ENCODE peak calls at places on chromosomes 13 and 19, in ten cellular contexts. One of them, this sample, is unnamed.
A peak's percentile ranks its signal among the peaks of the same experiment; 100 is the strongest.

GRCh38 chr13:76286178-76286577 is 600.0 kb downstream of the KCTD12 start:
- DNase-seq in hepatocyte: no peak
- DNase-seq in left ventricle myocardium inferior: no peak
- DNase-seq in aorta: peak; percentile 26
- DNase-seq in CD8-positive, alpha-beta T cell: no peak
- DNase-seq in breast epithelium: no peak
- DNase-seq in PC-9: no peak
- DNase-seq in tibial nerve: no peak
- DNase-seq in heart left ventricle: no peak
- DNase-seq in tibial artery: no peak
- DNase-seq in this sample: no peak

GRCh38 chr19:37872383-37872782 is 34.0 kb downstream of the WDR87 start:
- DNase-seq in tibial nerve: no peak
- DNase-seq in heart left ventricle: no peak
- DNase-seq in aorta: no peak
- DNase-seq in CD8-positive, alpha-beta T cell: no peak
- DNase-seq in PC-9: no peak
- DNase-seq in breast epithelium: no peak
- DNase-seq in left ventricle myocardium inferior: no peak
- DNase-seq in hepatocyte: no peak
- DNase-seq in tibial artery: no peak
- DNase-seq in this sample: no peak

GRCh38 chr19:44847144-44848035 is 1.3 kb downstream of the NECTIN2 start:
- DNase-seq in aorta: peak; percentile 77
- DNase-seq in breast epithelium: peak; percentile 89
- DNase-seq in left ventricle myocardium inferior: peak; percentile 70
- DNase-seq in hepatocyte: peak; percentile 92
- DNase-seq in heart left ventricle: peak; percentile 78
- DNase-seq in CD8-positive, alpha-beta T cell: no peak
- DNase-seq in tibial artery: peak; percentile 80
- DNase-seq in tibial nerve: peak; percentile 65
- DNase-seq in PC-9: peak; percentile 80
- DNase-seq in this sample: no peak

GRCh38 chr13:42832341-42833153 is 51.2 kb downstream of the FAM216B start:
- DNase-seq in hepatocyte: peak; percentile 20
- DNase-seq in breast epithelium: no peak
- DNase-seq in tibial nerve: no peak
- DNase-seq in tibial artery: no peak
- DNase-seq in aorta: peak; percentile 49
- DNase-seq in heart left ventricle: no peak
- DNase-seq in left ventricle myocardium inferior: no peak
- DNase-seq in PC-9: peak; percentile 19
- DNase-seq in CD8-positive, alpha-beta T cell: no peak
- DNase-seq in this sample: no peak

GRCh38 chr19:19115954-19116353 is 22.3 kb downstream of the TMEM161A start:
- DNase-seq in hepatocyte: no peak
- DNase-seq in tibial artery: no peak
- DNase-seq in tibial nerve: no peak
- DNase-seq in CD8-positive, alpha-beta T cell: peak; percentile 46
- DNase-seq in aorta: peak; percentile 51
- DNase-seq in left ventricle myocardium inferior: no peak
- DNase-seq in breast epithelium: no peak
- DNase-seq in PC-9: peak; percentile 14
- DNase-seq in heart left ventricle: no peak
- DNase-seq in this sample: no peak

GRCh38 chr19:4144666-4145261 is 8.7 kb upstream of the CREB3L3 start:
- DNase-seq in tibial artery: no peak
- DNase-seq in left ventricle myocardium inferior: no peak
- DNase-seq in CD8-positive, alpha-beta T cell: no peak
- DNase-seq in breast epithelium: no peak
- DNase-seq in aorta: no peak
- DNase-seq in PC-9: peak; percentile 50
- DNase-seq in tibial nerve: no peak
- DNase-seq in hepatocyte: peak; percentile 75
- DNase-seq in heart left ventricle: peak; percentile 26
- DNase-seq in this sample: no peak

GRCh38 chr13:50686547-50686946 is 156.9 kb downstream of the DLEU7 start:
- DNase-seq in aorta: no peak
- DNase-seq in heart left ventricle: no peak
- DNase-seq in hepatocyte: no peak
- DNase-seq in tibial artery: no peak
- DNase-seq in tibial nerve: no peak
- DNase-seq in PC-9: no peak
- DNase-seq in left ventricle myocardium inferior: no peak
- DNase-seq in breast epithelium: no peak
- DNase-seq in CD8-positive, alpha-beta T cell: no peak
- DNase-seq in this sample: peak; percentile 12

GRCh38 chr19:10766681-10767201 is 48.9 kb downstream of the DNM2 start:
- DNase-seq in aorta: peak; percentile 70
- DNase-seq in left ventricle myocardium inferior: peak; percentile 49
- DNase-seq in PC-9: no peak
- DNase-seq in hepatocyte: no peak
- DNase-seq in heart left ventricle: peak; percentile 64
- DNase-seq in CD8-positive, alpha-beta T cell: no peak
- DNase-seq in tibial artery: no peak
- DNase-seq in tibial nerve: no peak
- DNase-seq in breast epithelium: no peak
- DNase-seq in this sample: no peak

GRCh38 chr19:33301011-33301899 is 1.1 kb downstream of the CEBPA start:
- DNase-seq in left ventricle myocardium inferior: no peak
- DNase-seq in tibial artery: no peak
- DNase-seq in tibial nerve: no peak
- DNase-seq in aorta: no peak
- DNase-seq in breast epithelium: no peak
- DNase-seq in heart left ventricle: no peak
- DNase-seq in PC-9: no peak
- DNase-seq in CD8-positive, alpha-beta T cell: no peak
- DNase-seq in hepatocyte: no peak
- DNase-seq in this sample: no peak

GRCh38 chr19:33301900-33302174 is 497 bp downstream of the CEBPA start:
- DNase-seq in tibial artery: no peak
- DNase-seq in breast epithelium: no peak
- DNase-seq in hepatocyte: no peak
- DNase-seq in PC-9: no peak
- DNase-seq in tibial nerve: no peak
- DNase-seq in CD8-positive, alpha-beta T cell: no peak
- DNase-seq in aorta: no peak
- DNase-seq in heart left ventricle: no peak
- DNase-seq in left ventricle myocardium inferior: no peak
- DNase-seq in this sample: no peak

GRCh38 chr19:33303791-33304759 is 1.7 kb upstream of the CEBPA start:
- DNase-seq in tibial nerve: no peak
- DNase-seq in heart left ventricle: no peak
- DNase-seq in hepatocyte: peak; percentile 31
- DNase-seq in CD8-positive, alpha-beta T cell: no peak
- DNase-seq in left ventricle myocardium inferior: no peak
- DNase-seq in breast epithelium: peak; percentile 20
- DNase-seq in aorta: no peak
- DNase-seq in tibial artery: no peak
- DNase-seq in PC-9: no peak
- DNase-seq in this sample: no peak

GRCh38 chr19:33302974-33303790 is 848 bp upstream of the CEBPA start:
- DNase-seq in breast epithelium: peak; percentile 16
- DNase-seq in tibial artery: peak; percentile 53
- DNase-seq in hepatocyte: peak; percentile 84
- DNase-seq in PC-9: peak; percentile 68
- DNase-seq in tibial nerve: no peak
- DNase-seq in left ventricle myocardium inferior: peak; percentile 57
- DNase-seq in aorta: peak; percentile 71
- DNase-seq in heart left ventricle: peak; percentile 58
- DNase-seq in CD8-positive, alpha-beta T cell: no peak
- DNase-seq in this sample: peak; percentile 55

DNA sequence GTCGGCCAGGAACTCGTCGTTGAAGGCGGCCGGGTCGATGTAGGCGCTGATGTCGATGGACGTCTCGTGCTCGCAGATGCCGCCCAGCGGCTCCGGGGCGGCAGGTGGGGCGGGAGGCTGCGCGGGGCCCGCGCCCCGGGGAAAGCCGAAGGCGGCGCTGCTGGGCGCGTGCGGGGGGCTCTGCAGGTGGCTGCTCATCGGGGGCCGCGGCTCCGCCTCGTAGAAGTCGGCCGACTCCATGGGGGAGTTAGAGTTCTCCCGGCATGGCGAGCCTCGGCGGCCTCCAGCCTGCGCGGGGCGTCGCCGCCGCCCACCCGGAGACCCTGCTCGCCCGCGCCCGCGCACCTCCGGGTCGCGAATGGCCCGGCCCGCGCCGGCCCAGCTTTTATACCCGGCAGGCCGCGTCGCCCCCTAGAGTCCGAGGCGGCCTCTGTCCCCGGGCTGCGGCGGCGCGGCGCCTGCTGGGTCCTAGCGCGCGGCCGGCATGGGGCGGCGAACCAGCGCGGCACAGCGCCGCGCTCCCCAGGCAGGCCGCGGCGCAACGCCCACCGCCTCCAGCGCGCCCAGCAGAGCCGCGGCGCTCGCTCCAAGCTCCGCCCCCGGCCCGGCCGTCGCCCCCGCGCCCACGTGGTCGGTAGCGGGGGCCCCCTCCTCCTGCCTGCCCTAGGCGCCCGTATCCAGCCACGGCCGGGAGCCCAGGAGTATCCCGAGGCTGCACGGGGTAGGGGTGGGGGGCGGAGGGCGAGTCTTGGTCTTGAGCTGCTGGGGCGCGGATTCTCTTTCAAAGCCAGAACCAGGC is at the start of gene CEBPA:
- DNase-seq in PC-9: peak; percentile 90
- DNase-seq in left ventricle myocardium inferior: peak; percentile 78
- DNase-seq in breast epithelium: peak; percentile 68
- DNase-seq in tibial nerve: peak; percentile 53
- DNase-seq in hepatocyte: peak; percentile 97
- DNase-seq in heart left ventricle: peak; percentile 83
- DNase-seq in aorta: peak; percentile 89
- DNase-seq in CD8-positive, alpha-beta T cell: peak; percentile 42
- DNase-seq in tibial artery: peak; percentile 61
- DNase-seq in this sample: peak; percentile 94
- H3K27me3 ChIP-seq in PC-9: no peaks in the 10 kb centered on the region
- H3K27me3 ChIP-seq in left ventricle myocardium inferior: peaks cover 61% of the 10 kb centered on the region
- H3K27me3 ChIP-seq in breast epithelium: no peaks in the 10 kb centered on the region
- H3K27me3 ChIP-seq in tibial nerve: peaks cover 18% of the 10 kb centered on the region
- H3K27me3 ChIP-seq in hepatocyte: peaks cover 2% of the 10 kb centered on the region
- H3K27me3 ChIP-seq in heart left ventricle: peaks cover 18% of the 10 kb centered on the region
- H3K27me3 ChIP-seq in aorta: no peaks in the 10 kb centered on the region
- H3K27me3 ChIP-seq in CD8-positive, alpha-beta T cell: peaks cover 3% of the 10 kb centered on the region
- H3K27me3 ChIP-seq in tibial artery: peaks cover 40% of the 10 kb centered on the region
- H3K27me3 ChIP-seq in this sample: no peaks in the 10 kb centered on the region

DNA sequence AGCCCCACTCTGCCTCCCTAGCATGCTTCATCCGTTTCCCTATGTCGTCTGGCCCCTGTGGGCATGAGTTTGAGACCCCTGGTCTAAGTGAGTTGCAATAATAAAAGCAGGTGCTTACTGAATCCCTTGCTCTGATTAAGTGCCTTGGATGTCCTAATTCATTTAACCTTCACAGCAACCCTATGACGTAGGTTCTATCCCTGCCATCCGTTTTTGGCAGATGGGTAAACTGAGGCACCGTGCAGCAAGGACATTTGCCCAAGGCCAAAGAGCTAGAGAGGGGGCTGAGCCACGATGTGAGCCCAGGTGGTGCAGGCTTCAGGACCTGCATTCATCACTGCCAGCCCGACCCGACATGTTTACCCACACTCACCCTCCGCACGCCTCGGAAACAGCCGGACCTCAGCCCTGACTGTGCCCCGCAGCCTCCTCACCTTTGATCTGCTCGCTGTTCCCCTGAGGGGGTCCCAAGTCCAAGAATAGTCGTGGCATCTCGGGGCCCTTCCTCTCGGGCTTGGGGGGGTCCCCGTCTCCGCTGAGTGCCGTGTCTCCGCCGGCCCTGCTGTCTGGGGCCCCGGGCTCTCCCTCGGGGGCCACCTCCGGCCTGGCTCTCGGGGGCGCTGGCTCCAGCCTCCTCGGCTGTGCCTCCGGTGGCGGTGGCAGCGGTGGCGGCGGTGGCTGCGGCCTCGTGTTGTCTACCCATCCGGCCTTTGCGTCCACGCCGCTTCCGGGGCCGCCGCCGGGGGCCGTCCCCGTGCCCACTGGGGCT is 14.5 kb downstream of the LMTK3 start:
- DNase-seq in left ventricle myocardium inferior: no peak
- DNase-seq in PC-9: no peak
- DNase-seq in hepatocyte: no peak
- DNase-seq in tibial artery: no peak
- DNase-seq in aorta: no peak
- DNase-seq in heart left ventricle: no peak
- DNase-seq in CD8-positive, alpha-beta T cell: no peak
- DNase-seq in tibial nerve: no peak
- DNase-seq in breast epithelium: no peak
- DNase-seq in this sample: no peak
- H3K27me3 ChIP-seq in left ventricle myocardium inferior: peaks cover 52% of the 10 kb centered on the region
- H3K27me3 ChIP-seq in PC-9: no peaks in the 10 kb centered on the region
- H3K27me3 ChIP-seq in hepatocyte: no peaks in the 10 kb centered on the region
- H3K27me3 ChIP-seq in tibial artery: peaks cover 65% of the 10 kb centered on the region
- H3K27me3 ChIP-seq in aorta: no peaks in the 10 kb centered on the region
- H3K27me3 ChIP-seq in heart left ventricle: peaks cover 28% of the 10 kb centered on the region
- H3K27me3 ChIP-seq in CD8-positive, alpha-beta T cell: no peaks in the 10 kb centered on the region
- H3K27me3 ChIP-seq in tibial nerve: peaks cover 64% of the 10 kb centered on the region
- H3K27me3 ChIP-seq in breast epithelium: peaks cover 8% of the 10 kb centered on the region
- H3K27me3 ChIP-seq in this sample: peaks cover 45% of the 10 kb centered on the region

DNA sequence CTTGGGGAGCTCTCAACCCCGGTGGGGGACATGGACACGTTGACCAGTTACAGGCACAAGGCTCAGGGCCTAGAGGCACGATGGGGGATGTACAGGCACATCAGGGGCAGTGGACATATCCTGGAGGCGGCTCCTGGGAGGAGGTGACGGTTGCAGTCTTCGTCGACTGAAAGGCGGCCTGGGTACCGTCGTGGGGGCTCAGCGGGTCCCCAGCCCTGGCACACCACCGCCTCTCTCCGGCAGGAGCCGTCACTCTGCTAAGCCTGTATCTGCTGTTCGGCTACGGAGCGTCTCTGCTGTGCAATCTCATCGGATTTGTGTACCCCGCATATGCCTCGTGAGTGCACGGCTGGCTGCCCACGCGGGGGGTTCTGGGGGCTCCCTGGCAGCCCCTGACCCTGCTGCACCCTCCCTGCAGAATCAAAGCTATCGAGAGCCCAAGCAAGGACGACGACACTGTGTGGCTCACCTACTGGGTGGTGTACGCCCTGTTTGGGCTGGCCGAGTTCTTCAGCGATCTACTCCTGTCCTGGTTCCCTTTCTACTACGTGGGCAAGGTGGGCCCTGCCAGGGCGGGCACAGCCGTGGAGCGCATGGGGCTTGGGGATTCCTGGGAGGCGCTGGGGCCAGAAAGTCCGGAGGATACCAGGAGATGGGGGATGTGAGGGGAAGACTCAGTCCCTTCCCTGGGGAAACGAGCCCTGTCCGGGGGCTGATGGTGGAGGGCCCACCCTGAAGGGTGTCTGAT is 4.2 kb downstream of the REEP6 start:
- DNase-seq in tibial artery: no peak
- DNase-seq in left ventricle myocardium inferior: no peak
- DNase-seq in tibial nerve: no peak
- DNase-seq in hepatocyte: no peak
- DNase-seq in CD8-positive, alpha-beta T cell: no peak
- DNase-seq in breast epithelium: no peak
- DNase-seq in heart left ventricle: no peak
- DNase-seq in PC-9: no peak
- DNase-seq in aorta: no peak
- DNase-seq in this sample: no peak
- H3K27me3 ChIP-seq in tibial artery: peaks cover 51% of the 10 kb centered on the region
- H3K27me3 ChIP-seq in left ventricle myocardium inferior: peaks cover 49% of the 10 kb centered on the region
- H3K27me3 ChIP-seq in tibial nerve: peaks cover 29% of the 10 kb centered on the region
- H3K27me3 ChIP-seq in hepatocyte: no peaks in the 10 kb centered on the region
- H3K27me3 ChIP-seq in CD8-positive, alpha-beta T cell: no peaks in the 10 kb centered on the region
- H3K27me3 ChIP-seq in breast epithelium: peaks cover 2% of the 10 kb centered on the region
- H3K27me3 ChIP-seq in heart left ventricle: no peaks in the 10 kb centered on the region
- H3K27me3 ChIP-seq in PC-9: no peaks in the 10 kb centered on the region
- H3K27me3 ChIP-seq in aorta: no peaks in the 10 kb centered on the region
- H3K27me3 ChIP-seq in this sample: peaks cover 8% of the 10 kb centered on the region

GRCh38 chr13:102965802-102966201 is 100.4 kb downstream of the SLC10A2 start:
- DNase-seq in aorta: no peak
- DNase-seq in left ventricle myocardium inferior: no peak
- DNase-seq in breast epithelium: no peak
- DNase-seq in tibial artery: no peak
- DNase-seq in tibial nerve: no peak
- DNase-seq in CD8-positive, alpha-beta T cell: no peak
- DNase-seq in hepatocyte: no peak
- DNase-seq in heart left ventricle: no peak
- DNase-seq in PC-9: no peak
- DNase-seq in this sample: no peak

GRCh38 chr13:102962430-102962829 is 103.8 kb downstream of the SLC10A2 start:
- DNase-seq in PC-9: no peak
- DNase-seq in aorta: no peak
- DNase-seq in breast epithelium: no peak
- DNase-seq in tibial nerve: no peak
- DNase-seq in CD8-positive, alpha-beta T cell: no peak
- DNase-seq in hepatocyte: no peak
- DNase-seq in tibial artery: no peak
- DNase-seq in left ventricle myocardium inferior: no peak
- DNase-seq in heart left ventricle: no peak
- DNase-seq in this sample: no peak

GRCh38 chr13:102960959-102961358 is 105.3 kb downstream of the SLC10A2 start:
- DNase-seq in tibial nerve: no peak
- DNase-seq in PC-9: no peak
- DNase-seq in CD8-positive, alpha-beta T cell: no peak
- DNase-seq in heart left ventricle: no peak
- DNase-seq in tibial artery: no peak
- DNase-seq in aorta: no peak
- DNase-seq in left ventricle myocardium inferior: no peak
- DNase-seq in breast epithelium: no peak
- DNase-seq in hepatocyte: no peak
- DNase-seq in this sample: no peak
- H3K27me3 ChIP-seq in tibial nerve: no peaks in the 10 kb centered on the region
- H3K27me3 ChIP-seq in PC-9: no peaks in the 10 kb centered on the region
- H3K27me3 ChIP-seq in CD8-positive, alpha-beta T cell: no peaks in the 10 kb centered on the region
- H3K27me3 ChIP-seq in heart left ventricle: no peaks in the 10 kb centered on the region
- H3K27me3 ChIP-seq in tibial artery: no peaks in the 10 kb centered on the region
- H3K27me3 ChIP-seq in aorta: no peaks in the 10 kb centered on the region
- H3K27me3 ChIP-seq in left ventricle myocardium inferior: peaks cover 5% of the 10 kb centered on the region
- H3K27me3 ChIP-seq in breast epithelium: no peaks in the 10 kb centered on the region
- H3K27me3 ChIP-seq in hepatocyte: no peaks in the 10 kb centered on the region
- H3K27me3 ChIP-seq in this sample: no peaks in the 10 kb centered on the region